ENCODE peak calls at places on chromosomes 16 and 17, in nine cellular contexts. O is MCF 10A, A is C1 segment of cervical spinal cord, R is smooth muscle cell of the brain vasculature, T is astrocyte of the cerebellum, S is MV-4-11, U is mucosa of gallbladder, L is occipital lobe, F is astrocyte of the spinal cord. V is an unnamed sample.
A peak's percentile ranks its signal among the peaks of the same experiment; 100 is the strongest.

GRCh38 chr16:89481556-89481955 is 8.8 kb downstream of the ANKRD11 start:
- DNase-seq in F (no peak), S (no peak), O (peak; percentile 44), A (no peak), T (no peak), R (no peak), U (no peak), L (no peak), V (no peak)

GRCh38 chr16:2769100-2769529 is 8.0 kb downstream of the ELOB start:
- DNase-seq in T (no peak), F (no peak), O (peak; percentile 79), A (no peak), U (no peak), R (no peak), L (no peak), S (no peak), V (no peak)

GRCh38 chr16:86977076-86977676 is 340.0 kb downstream of the C16orf95 start:
- DNase-seq in T (no peak), S (no peak), A (no peak), R (no peak), U (no peak), L (no peak), O (no peak), F (no peak), V (no peak)

GRCh38 chr17:14922421-14922820 is 342.7 kb downstream of the PMP22 start:
- DNase-seq in A (peak; percentile 31), O (no peak), R (no peak), T (no peak), S (no peak), L (no peak), U (peak; percentile 57), F (no peak), V (no peak)

GRCh38 chr16:28616636-28617035 is 6.8 kb upstream of the SULT1A1 start:
- DNase-seq in U (no peak), L (no peak), F (no peak), T (no peak), R (no peak), S (peak; percentile 59), A (no peak), O (no peak), V (peak; percentile 29)

GRCh38 chr17:74045608-74046007 is 157.9 kb upstream of the RPL38 start:
- DNase-seq in T (no peak), A (no peak), O (peak; percentile 11), U (no peak), L (no peak), R (no peak), S (no peak), F (no peak), V (no peak)

GRCh38 chr16:7014756-7015155 is 317.9 kb upstream of the RBFOX1 start:
- DNase-seq in A (no peak), U (no peak), T (no peak), F (no peak), S (no peak), O (no peak), R (no peak), L (no peak), V (no peak)

GRCh38 chr16:26550111-26550610 is 516.6 kb upstream of the C16orf82 start:
- DNase-seq in O (no peak), A (no peak), S (no peak), T (no peak), L (no peak), F (no peak), R (no peak), U (no peak), V (no peak)

GRCh38 chr16:77951788-77952187 is 70.6 kb upstream of the CLEC3A start:
- DNase-seq in U (no peak), O (peak; percentile 47), S (no peak), A (no peak), F (no peak), R (no peak), L (no peak), T (no peak), V (no peak)

GRCh38 chr17:82298538-82299421 is 18.6 kb downstream of the CD7 start:
- DNase-seq in S (no peak), U (no peak), R (no peak), F (no peak), A (no peak), T (no peak), L (no peak), O (no peak), V (no peak)

GRCh38 chr17:77327181-77327565 is 186.4 kb downstream of the SEC14L1 start:
- DNase-seq in A (no peak), L (no peak), R (no peak), O (no peak), S (no peak), U (no peak), F (no peak), T (no peak), V (no peak)

GRCh38 chr17:79622201-79622601 is 11.3 kb upstream of the RBFOX3 start:
- DNase-seq in R (no peak), F (no peak), A (no peak), L (no peak), U (no peak), T (no peak), S (no peak), O (no peak), V (no peak)

GRCh38 chr17:43367588-43368242 is 31.1 kb upstream of the ARL4D start:
- DNase-seq in R (peak; percentile 69), L (no peak), U (no peak), A (no peak), F (peak; percentile 92), T (peak; percentile 81), O (peak; percentile 90), S (peak; percentile 95), V (peak; percentile 88)

GRCh38 chr16:68370221-68370920 is 59.6 kb downstream of the PRMT7 start:
- DNase-seq in T (no peak), F (no peak), O (no peak), L (no peak), S (no peak), U (no peak), R (no peak), A (no peak), V (peak; percentile 58)

GRCh38 chr16:30839523-30840227 is 52.7 kb upstream of the ZNF629 start:
- DNase-seq in S (no peak), O (no peak), L (no peak), F (no peak), A (no peak), U (peak; percentile 77), T (no peak), R (no peak), V (no peak)

GRCh38 chr17:3964203-3965122 is at the start of gene ATP2A3:
- DNase-seq in T (no peak), U (peak; percentile 38), O (no peak), R (no peak), F (no peak), L (no peak), A (no peak), S (peak; percentile 39), V (no peak)

GRCh38 chr17:28928061-28928460 is 23.3 kb downstream of the PHF12 start:
- DNase-seq in U (no peak), T (no peak), O (peak; percentile 64), L (no peak), S (peak; percentile 92), F (peak; percentile 32), R (no peak), A (no peak), V (no peak)